ENCODE peak calls at places on chromosome 21, in nine cellular contexts. W is SK-N-SH, H is hepatocyte, P is PC-3, R is GM23338, D is OCI-LY7, O is GM23248, G is PC-9, J is MM.1S. E is an unnamed sample.

GRCh38 chr21:39221282-39221996 is 38.2 kb upstream of the PSMG1 start:
- DNase-seq in J (no peak), W (no peak), G (no peak), P (no peak), D (no peak), R (no peak), O (no peak), H (no peak), E (no peak)

GRCh38 chr21:42677339-42678117 is 24.1 kb downstream of the PDE9A start:
- DNase-seq in J (no peak), P (peak; percentile 62), R (no peak), O (no peak), H (no peak), W (no peak), D (peak; percentile 31), G (no peak), E (no peak)

GRCh38 chr21:37670883-37671282 is 245.4 kb downstream of the KCNJ6 start:
- DNase-seq in R (no peak), O (peak; percentile 75), P (peak; percentile 62), J (no peak), D (no peak), H (no peak), G (peak; percentile 83), W (no peak), E (no peak)

GRCh38 chr21:44722701-44723100 is 11.3 kb upstream of the TSPEAR start:
- DNase-seq in J (no peak), W (no peak), D (no peak), R (no peak), H (no peak), P (no peak), G (no peak), O (no peak), E (no peak)

GRCh38 chr21:45570826-45571601 is 28.8 kb upstream of the SLC19A1 start:
- DNase-seq in D (no peak), R (no peak), G (no peak), P (no peak), W (peak; percentile 86), H (no peak), O (peak; percentile 71), J (no peak), E (no peak)

GRCh38 chr21:22679207-22679606 is 1681.0 kb downstream of the NCAM2 start:
- DNase-seq in G (no peak), D (no peak), O (no peak), W (no peak), H (no peak), J (no peak), P (no peak), R (no peak), E (no peak)

GRCh38 chr21:39630827-39631226 is 18.1 kb downstream of the B3GALT5 start:
- DNase-seq in H (no peak), D (no peak), W (no peak), J (no peak), P (peak; percentile 74), R (no peak), G (no peak), O (peak; percentile 26), E (no peak)

GRCh38 chr21:44942566-44942965 is 2.7 kb downstream of the SLX9 start:
- DNase-seq in G (no peak), W (no peak), D (no peak), R (no peak), H (no peak), O (no peak), J (no peak), P (no peak), E (no peak)

GRCh38 chr21:33854604-33855003 is 61.0 kb downstream of the ATP5PO start:
- DNase-seq in H (no peak), J (peak; percentile 67), D (no peak), W (no peak), R (no peak), O (peak; percentile 35), G (peak; percentile 60), P (peak; percentile 45), E (no peak)

GRCh38 chr21:36466061-36466511 is 13.8 kb downstream of the CLDN14 start:
- DNase-seq in D (no peak), O (no peak), H (no peak), G (no peak), P (peak; percentile 89), R (no peak), J (no peak), W (no peak), E (no peak)
- H3K9me2 ChIP-seq in D (no peaks in the 10 kb centered on the region), O (no peaks in the 10 kb centered on the region), H (no peaks in the 10 kb centered on the region), G (no peaks in the 10 kb centered on the region), P (no peaks in the 10 kb centered on the region), R (no peaks in the 10 kb centered on the region), J (no peaks in the 10 kb centered on the region), W (no peaks in the 10 kb centered on the region), E (no peaks in the 10 kb centered on the region)

DNA sequence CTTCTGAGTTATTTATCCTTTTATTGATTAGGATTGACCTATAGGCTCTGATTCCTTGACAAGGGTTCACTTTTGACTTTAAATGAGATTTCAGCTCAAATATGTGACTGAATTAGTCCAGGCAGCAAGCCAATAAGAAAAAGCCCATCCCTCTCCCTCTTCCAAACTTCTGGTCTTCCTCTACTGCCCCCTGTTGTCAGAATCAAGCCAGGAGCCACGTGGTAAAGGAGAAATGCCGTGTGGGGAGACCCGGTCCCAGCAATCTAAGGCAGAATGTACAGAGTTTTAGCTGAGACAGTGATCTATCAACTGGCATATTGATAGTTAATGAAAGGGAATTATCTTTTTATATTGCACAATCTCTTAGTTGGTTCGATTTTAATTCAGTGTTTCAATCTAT is 5.2 kb downstream of the ADAMTS5 start:
- DNase-seq in R (peak; percentile 83), G (no peak), D (no peak), J (no peak), P (peak; percentile 28), W (peak; percentile 24), H (no peak), O (peak; percentile 23), E (peak; percentile 41)
- H3K9me2 ChIP-seq in R (no peaks in the 10 kb centered on the region), G (no peaks in the 10 kb centered on the region), D (no peaks in the 10 kb centered on the region), J (no peaks in the 10 kb centered on the region), P (no peaks in the 10 kb centered on the region), W (no peaks in the 10 kb centered on the region), H (no peaks in the 10 kb centered on the region), O (no peaks in the 10 kb centered on the region), E (no peaks in the 10 kb centered on the region)

DNA sequence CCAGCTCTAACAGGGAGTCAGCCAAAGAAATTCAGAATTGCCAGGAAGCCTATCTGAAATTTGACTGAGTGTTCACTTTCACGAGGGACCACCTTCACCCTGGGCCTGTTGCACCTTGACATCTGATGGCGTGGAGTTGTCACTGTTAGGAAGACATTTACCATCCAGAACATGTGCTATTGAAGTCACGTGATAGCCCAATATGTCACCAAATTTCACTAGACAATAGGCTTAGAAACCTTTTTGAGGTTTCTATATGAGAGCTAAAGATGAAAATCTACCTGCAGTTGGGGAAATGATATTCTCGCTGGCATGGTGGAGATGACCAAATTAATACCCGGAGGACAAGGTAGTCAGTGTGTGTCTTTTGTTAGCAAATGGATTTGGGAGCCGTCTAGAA is 102.7 kb downstream of the HUNK start:
- DNase-seq in G (no peak), H (no peak), R (no peak), O (no peak), D (no peak), P (no peak), J (no peak), W (no peak), E (no peak)
- H3K9me2 ChIP-seq in G (no peaks in the 10 kb centered on the region), H (no peaks in the 10 kb centered on the region), R (no peaks in the 10 kb centered on the region), O (no peaks in the 10 kb centered on the region), D (no peaks in the 10 kb centered on the region), P (no peaks in the 10 kb centered on the region), J (no peaks in the 10 kb centered on the region), W (no peaks in the 10 kb centered on the region), E (no peaks in the 10 kb centered on the region)

GRCh38 chr21:41377715-41378114 is 15.9 kb downstream of the MX2 start:
- DNase-seq in R (peak; percentile 21), G (no peak), H (no peak), P (no peak), D (no peak), J (no peak), W (no peak), O (no peak), E (no peak)
- H3K9me2 ChIP-seq in R (no peaks in the 10 kb centered on the region), G (no peaks in the 10 kb centered on the region), H (no peaks in the 10 kb centered on the region), P (no peaks in the 10 kb centered on the region), D (no peaks in the 10 kb centered on the region), J (no peaks in the 10 kb centered on the region), W (no peaks in the 10 kb centered on the region), O (no peaks in the 10 kb centered on the region), E (no peaks in the 10 kb centered on the region)